ENCODE peak calls at places on chromosomes 12 and 14, in eight cellular contexts. G, H, E, M, C, J, Y and B are unnamed samples.

GRCh38 chr14:29805415-29806123 is 122.1 kb downstream of the PRKD1 start:
- DNase-seq in H (no peak), M (no peak), E (no peak), J (peak), Y (peak), C (peak), G (peak), B (peak)

GRCh38 chr14:71289536-71289935 is 382.3 kb downstream of the PCNX1 start:
- DNase-seq in M (no peak), Y (no peak), G (no peak), E (no peak), J (no peak), H (no peak), C (no peak), B (no peak)

GRCh38 chr14:102213470-102213869 is 73.8 kb downstream of the WDR20 start:
- DNase-seq in J (no peak), C (no peak), H (no peak), Y (no peak), G (no peak), M (no peak), E (no peak), B (no peak)

GRCh38 chr12:120261951-120262851 is 3.3 kb downstream of the PXN start:
- DNase-seq in J (no peak), C (no peak), H (no peak), E (no peak), Y (no peak), M (peak), G (no peak), B (no peak)

GRCh38 chr12:4856556-4856955 is 53.1 kb upstream of the KCNA1 start:
- DNase-seq in M (no peak), G (no peak), E (no peak), Y (no peak), C (no peak), J (no peak), H (no peak), B (no peak)

GRCh38 chr12:124835652-124836410 is 27.8 kb downstream of the SCARB1 start:
- DNase-seq in C (no peak), J (no peak), Y (no peak), E (no peak), M (no peak), G (no peak), H (no peak), B (no peak)

GRCh38 chr12:57213763-57214397 is 2.7 kb upstream of the NXPH4 start:
- DNase-seq in M (no peak), G (no peak), C (no peak), H (no peak), J (no peak), Y (no peak), E (no peak), B (no peak)

GRCh38 chr14:95774265-95775160 is 60.6 kb upstream of the TCL1A start:
- DNase-seq in G (peak), Y (no peak), C (peak), M (peak), J (peak), H (peak), E (peak), B (no peak)

GRCh38 chr12:14396071-14396470 is 30.6 kb downstream of the ATF7IP start:
- DNase-seq in C (no peak), Y (no peak), M (no peak), G (no peak), E (no peak), J (peak), H (no peak), B (no peak)

GRCh38 chr12:93441111-93441616 is 583 bp downstream of the UBE2N start:
- DNase-seq in M (peak), J (peak), C (peak), G (no peak), Y (peak), E (no peak), H (no peak), B (peak)

GRCh38 chr12:45369065-45369464 is 153.2 kb downstream of the ANO6 start:
- DNase-seq in C (no peak), G (peak), H (no peak), Y (no peak), E (no peak), J (peak), M (no peak), B (no peak)

DNA sequence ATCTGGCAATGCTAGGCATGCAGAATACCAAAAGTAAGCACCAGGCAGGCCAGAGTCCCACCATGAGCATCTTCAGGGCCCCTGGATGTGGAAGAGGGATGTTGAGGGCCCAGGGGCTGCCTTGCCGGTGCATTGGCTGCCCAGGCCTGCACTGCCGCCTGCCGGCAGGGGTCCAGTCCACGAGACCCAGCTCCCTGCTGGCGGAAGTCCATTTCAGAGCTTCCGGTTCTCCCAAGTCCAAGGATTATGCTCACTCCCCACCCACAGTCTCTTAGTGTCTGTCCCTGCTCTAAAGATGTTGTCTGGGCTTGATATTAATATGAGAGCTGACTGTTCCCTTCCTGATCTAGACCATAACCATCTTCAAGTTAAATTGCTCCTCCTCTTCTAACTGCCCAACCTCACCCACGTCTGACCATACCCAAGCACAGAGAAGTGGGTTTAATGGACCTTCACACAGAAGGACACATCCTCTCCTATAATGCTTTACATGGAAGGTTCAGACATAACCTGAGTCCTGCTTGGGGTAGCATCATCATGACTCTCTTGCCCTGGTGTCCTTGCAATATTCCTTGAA is 117.4 kb downstream of the DAD1 start:
- DNase-seq in C (peak), Y (peak), J (peak), E (no peak), H (no peak), M (no peak), G (no peak), B (peak)
- TF ChIP-seq CTCF in C (peak), Y (peak), J (peak), E (no peak), H (no peak), M (no peak), G (peak), B (peak)

GRCh38 chr14:75675265-75675960 is 14.4 kb downstream of the TTLL5 start:
- DNase-seq in H (no peak), J (no peak), M (no peak), Y (no peak), E (no peak), C (no peak), G (no peak), B (no peak)
- TF ChIP-seq CTCF in H (no peak), J (no peak), M (no peak), Y (no peak), E (no peak), C (no peak), G (no peak), B (no peak)

DNA sequence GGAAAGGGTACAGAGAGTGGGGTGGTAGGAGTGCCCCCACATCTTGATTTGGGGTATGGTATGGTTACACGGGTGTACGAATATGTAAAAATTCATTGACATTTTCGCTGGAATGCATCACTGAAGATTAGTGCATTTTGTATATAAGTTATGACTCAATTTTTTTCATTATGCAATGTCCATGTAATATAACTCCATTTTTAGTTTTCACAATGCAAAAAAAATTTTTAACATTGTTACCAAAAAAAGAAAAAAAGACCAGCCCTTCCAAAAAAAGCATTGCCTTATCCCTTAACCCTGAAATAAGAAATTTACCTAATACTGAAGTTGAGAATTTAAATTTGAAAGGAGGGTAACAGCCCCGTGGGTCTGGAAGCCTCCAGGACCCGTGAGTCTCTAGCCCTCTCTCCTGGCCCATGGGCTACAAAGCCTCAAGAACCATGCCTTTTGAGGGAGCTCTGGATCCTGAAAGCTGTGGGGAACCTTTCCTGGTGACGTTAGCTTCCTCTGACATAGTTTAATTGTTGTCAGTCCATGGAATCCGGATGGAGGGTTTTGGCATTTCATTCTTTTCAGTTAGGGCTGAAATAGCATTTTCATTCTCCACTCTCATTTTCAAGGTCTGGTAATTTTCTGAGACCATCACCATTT is 55.6 kb upstream of the ACTN1 start:
- DNase-seq in E (no peak), C (no peak), H (no peak), G (no peak), J (peak), Y (no peak), M (no peak), B (no peak)
- TF ChIP-seq CTCF in E (no peak), C (no peak), H (no peak), G (peak), J (peak), Y (no peak), M (no peak), B (no peak)

DNA sequence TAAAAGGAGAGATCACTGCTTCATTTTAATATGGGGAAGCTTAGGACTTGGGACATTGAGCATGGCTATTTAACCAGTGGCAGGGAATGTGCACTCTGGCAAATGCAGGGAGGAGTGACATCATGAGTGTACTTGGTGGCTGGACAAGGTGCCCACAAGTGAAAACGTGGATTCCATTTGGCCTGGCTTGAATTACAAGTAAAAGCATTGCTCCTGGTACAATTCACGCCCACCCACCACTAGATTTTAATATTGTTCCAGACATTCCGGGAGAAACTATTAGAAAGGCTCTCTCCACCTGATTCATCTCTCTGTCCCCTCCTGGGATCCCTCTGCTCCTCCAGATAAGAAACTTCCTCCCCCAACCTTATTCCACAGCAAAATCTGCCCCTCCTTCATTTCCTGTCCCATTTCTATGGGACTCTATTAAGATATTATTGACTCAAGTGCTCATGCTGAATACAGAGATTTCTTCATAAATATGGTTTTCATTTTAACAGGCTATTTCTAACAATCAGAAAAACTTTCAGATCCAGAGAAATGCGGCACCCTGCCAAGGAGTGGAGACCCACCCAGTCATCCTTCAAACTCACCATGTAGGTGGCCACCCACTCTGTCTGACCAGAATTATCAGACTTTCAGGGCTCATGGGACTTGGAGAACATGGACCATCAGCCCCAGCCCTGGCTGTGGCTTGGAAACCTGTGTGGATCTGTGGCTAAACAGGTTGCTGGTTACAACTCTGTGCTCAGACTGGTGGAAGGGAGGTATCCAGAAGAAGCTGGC is 43.2 kb downstream of the SSPN start:
- DNase-seq in J (no peak), M (no peak), H (no peak), Y (no peak), C (no peak), E (no peak), G (no peak), B (peak)
- TF ChIP-seq CTCF in J (no peak), M (no peak), H (no peak), Y (no peak), C (no peak), E (no peak), G (no peak), B (no peak)

DNA sequence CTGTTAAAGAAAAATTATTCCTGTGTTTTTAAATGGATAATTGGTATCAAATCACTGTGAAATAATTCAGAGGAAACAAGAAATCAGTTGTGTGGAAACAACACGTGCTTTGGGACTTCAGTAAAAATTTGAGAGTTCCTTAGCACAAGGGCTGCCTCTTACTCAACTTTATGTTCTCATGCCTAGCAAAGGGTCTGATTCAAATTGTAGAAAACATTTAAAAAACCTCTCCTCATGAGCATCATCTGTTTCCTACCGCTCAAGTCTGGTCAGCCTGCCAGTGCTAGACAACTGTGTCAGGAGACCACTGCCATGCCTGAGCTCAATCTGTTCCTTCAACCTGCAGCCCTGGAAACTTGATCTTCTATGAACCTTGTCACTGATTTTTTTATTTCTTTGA is 361.5 kb upstream of the PDE3A start:
- DNase-seq in J (no peak), C (no peak), H (no peak), G (peak), Y (no peak), M (no peak), E (no peak), B (no peak)
- TF ChIP-seq CTCF in J (no peak), C (no peak), H (no peak), G (no peak), Y (no peak), M (no peak), E (no peak), B (no peak)

GRCh38 chr12:99390707-99391106 is 256.8 kb upstream of the GARIN6 start:
- DNase-seq in C (peak), J (no peak), E (no peak), Y (no peak), M (no peak), G (no peak), H (no peak), B (no peak)
- TF ChIP-seq CTCF in C (peak), J (peak), E (no peak), Y (no peak), M (no peak), G (peak), H (no peak), B (peak)

DNA sequence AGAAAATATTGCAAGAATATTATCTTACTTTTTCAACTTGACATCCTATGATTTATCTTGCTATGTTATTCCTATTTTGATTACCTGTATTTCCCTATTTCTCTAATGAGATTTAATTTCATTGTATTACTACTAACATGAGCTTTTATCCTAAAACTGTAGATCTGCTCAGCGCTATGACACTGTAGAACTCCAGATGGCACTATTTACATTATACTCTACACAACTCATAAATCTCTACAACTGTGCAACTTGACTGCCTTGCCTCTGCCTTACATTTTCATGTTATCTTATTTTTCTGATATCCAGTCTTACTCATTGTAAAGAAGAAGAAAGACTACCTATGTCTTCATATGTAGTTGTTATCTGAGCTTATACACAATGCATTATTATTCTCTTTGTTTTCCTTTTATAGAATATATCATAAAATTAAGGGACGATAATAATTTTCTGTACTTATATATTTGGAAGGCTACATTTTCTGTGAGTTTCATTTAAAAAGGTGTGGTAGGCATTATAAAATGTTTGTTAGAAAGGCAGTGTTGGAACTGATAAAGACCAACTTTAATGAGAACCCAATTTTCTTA is 24.1 kb downstream of the NUP37 start:
- DNase-seq in M (no peak), H (no peak), J (peak), E (no peak), G (no peak), C (no peak), Y (no peak), B (no peak)
- TF ChIP-seq CTCF in M (peak), H (no peak), J (peak), E (no peak), G (peak), C (peak), Y (peak), B (peak)